ENCODE peak calls at places on chromosome 5, in six cellular contexts. Q is H1; X is mesothelial cell of epicardium; B is CD8-positive, alpha-beta T cell; S is heart left ventricle; C is cardiac muscle cell. M is an unnamed sample.
A peak's percentile ranks its signal among the peaks of the same experiment; 100 is the strongest.

GRCh38 chr5:88745093-88745696 is 137.8 kb downstream of the MEF2C start:
- DNase-seq in Q (no peak), X (no peak), B (no peak), S (no peak), C (peak; percentile 29), M (no peak)

GRCh38 chr5:62149894-62150293 is 156.1 kb upstream of the KIF2A start:
- DNase-seq in Q (no peak), X (no peak), B (no peak), S (no peak), C (no peak), M (no peak)

GRCh38 chr5:32628049-32628803 is 42.9 kb downstream of the SUB1 start:
- DNase-seq in Q (no peak), X (no peak), B (no peak), S (peak; percentile 37), C (peak; percentile 67), M (no peak)

GRCh38 chr5:132065351-132065937 is 5.0 kb downstream of the IL3 start:
- DNase-seq in Q (peak; percentile 83), X (peak; percentile 61), B (peak; percentile 38), S (peak; percentile 45), C (peak; percentile 79), M (peak; percentile 73)

GRCh38 chr5:154341620-154342019 is 104.2 kb upstream of the SAP30L start:
- DNase-seq in Q (no peak), X (no peak), B (no peak), S (no peak), C (no peak), M (no peak)

GRCh38 chr5:109862301-109862700 is 172.6 kb downstream of the MAN2A1 start:
- DNase-seq in Q (no peak), X (no peak), B (no peak), S (no peak), C (no peak), M (no peak)

GRCh38 chr5:141747646-141748229 is 65.7 kb upstream of the ARAP3 start:
- DNase-seq in Q (no peak), X (no peak), B (no peak), S (no peak), C (no peak), M (peak; percentile 30)

GRCh38 chr5:78287833-78288232 is 6.7 kb downstream of the AP3B1 start:
- DNase-seq in Q (no peak), X (no peak), B (no peak), S (no peak), C (peak; percentile 68), M (no peak)

GRCh38 chr5:137201876-137202275 is 297.2 kb downstream of the SPOCK1 start:
- DNase-seq in Q (no peak), X (no peak), B (no peak), S (no peak), C (peak; percentile 75), M (no peak)

GRCh38 chr5:28770307-28770706 is 1731.9 kb upstream of the CDH9 start:
- DNase-seq in Q (no peak), X (no peak), B (no peak), S (no peak), C (no peak), M (no peak)

DNA sequence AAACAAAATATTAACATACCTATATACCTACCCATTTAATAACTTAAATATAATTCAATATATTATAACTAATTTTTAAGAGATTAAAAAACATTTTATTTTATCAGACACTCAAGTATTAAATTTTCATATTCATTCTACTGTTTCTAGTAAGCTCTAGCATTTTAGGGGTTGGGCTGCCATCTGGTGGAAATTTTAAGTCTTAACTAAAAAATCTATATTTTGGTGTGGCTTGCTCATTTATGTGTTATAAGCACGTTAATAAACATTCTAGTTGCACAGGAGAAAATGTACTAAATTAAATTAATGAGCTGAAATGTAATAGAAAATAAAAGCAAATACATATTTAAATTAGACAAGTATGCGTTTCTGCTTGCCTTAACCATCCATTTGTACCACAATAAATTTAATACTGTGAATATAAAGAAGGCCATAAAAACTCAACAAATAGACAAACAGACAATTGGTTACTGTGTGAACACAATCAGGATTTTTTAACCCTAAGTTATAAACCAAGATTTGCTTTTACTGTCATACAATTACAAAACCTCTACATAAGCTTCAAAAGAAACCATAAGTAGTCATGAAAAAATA is 1728.3 kb upstream of the CDH9 start:
- DNase-seq in Q (no peak), X (peak; percentile 39), B (no peak), S (no peak), C (peak; percentile 67), M (peak; percentile 19)
- TF ChIP-seq CTCF in Q (peak; percentile 31), X (peak; percentile 72), B (no peak), S (peak; percentile 43), C (peak; percentile 25), M (no peak)

GRCh38 chr5:42429694-42430093 is 6.5 kb downstream of the GHR start:
- DNase-seq in Q (no peak), X (no peak), B (no peak), S (no peak), C (no peak), M (no peak)

GRCh38 chr5:42423285-42424152 is at the start of gene GHR:
- DNase-seq in Q (peak; percentile 83), X (peak; percentile 85), B (no peak), S (peak; percentile 88), C (peak; percentile 94), M (peak; percentile 53)

GRCh38 chr5:42426036-42426435 is 2.8 kb downstream of the GHR start:
- DNase-seq in Q (no peak), X (no peak), B (no peak), S (no peak), C (peak; percentile 14), M (no peak)
- TF ChIP-seq CTCF in Q (no peak), X (no peak), B (no peak), S (no peak), C (no peak), M (no peak)

GRCh38 chr5:53019320-53019719 is 30.2 kb downstream of the ITGA2 start:
- DNase-seq in Q (no peak), X (no peak), B (no peak), S (no peak), C (peak; percentile 75), M (no peak)
- TF ChIP-seq CTCF in Q (no peak), X (no peak), B (no peak), S (no peak), C (no peak), M (no peak)

GRCh38 chr5:172846677-172847076 is 12.6 kb downstream of the ERGIC1 start:
- DNase-seq in Q (no peak), X (no peak), B (no peak), S (no peak), C (no peak), M (no peak)

GRCh38 chr5:172843825-172844576 is 9.9 kb downstream of the ERGIC1 start:
- DNase-seq in Q (no peak), X (no peak), B (no peak), S (no peak), C (no peak), M (no peak)

GRCh38 chr5:172844577-172844838 is 10.5 kb downstream of the ERGIC1 start:
- DNase-seq in Q (no peak), X (no peak), B (no peak), S (no peak), C (no peak), M (no peak)

GRCh38 chr5:172846249-172846648 is 12.2 kb downstream of the ERGIC1 start:
- DNase-seq in Q (no peak), X (no peak), B (no peak), S (no peak), C (no peak), M (no peak)

GRCh38 chr5:172845190-172845975 is 11.3 kb downstream of the ERGIC1 start:
- DNase-seq in Q (no peak), X (no peak), B (no peak), S (no peak), C (no peak), M (no peak)
- TF ChIP-seq CTCF in Q (no peak), X (peak; percentile 28), B (no peak), S (no peak), C (no peak), M (no peak)

M was measured in GM12865.